ENCODE peak calls at places on chromosomes 6 and 20, in five cellular contexts. I, N, L, P and G are unnamed samples.

GRCh38 chr6:15322781-15323536 is 77.1 kb downstream of the JARID2 start:
- ATAC-seq in I (peak), N (no peak), L (peak), P (no peak), G (peak)

GRCh38 chr6:36443498-36443844 is 671 bp downstream of the KCTD20 start:
- ATAC-seq in I (no peak), N (peak), L (peak), P (no peak), G (no peak)

GRCh38 chr20:20710847-20711315 is 1.6 kb downstream of the RALGAPA2 start:
- ATAC-seq in I (peak), N (peak), L (peak), P (no peak), G (peak)

GRCh38 chr20:49290608-49291191 is 12.8 kb upstream of the ZNFX1 start:
- ATAC-seq in I (no peak), N (peak), L (no peak), P (no peak), G (peak)

GRCh38 chr20:45036044-45036755 is 64.7 kb downstream of the KCNS1 start:
- ATAC-seq in I (peak), N (no peak), L (no peak), P (no peak), G (peak)

GRCh38 chr6:21123485-21124436 is 469.8 kb upstream of the SOX4 start:
- ATAC-seq in I (no peak), N (no peak), L (no peak), P (no peak), G (no peak)

GRCh38 chr6:159935633-159936032 is 33.2 kb upstream of the IGF2R start:
- ATAC-seq in I (no peak), N (no peak), L (no peak), P (no peak), G (peak)

GRCh38 chr6:158049055-158050028 is 67.7 kb downstream of the SYNJ2 start:
- ATAC-seq in I (no peak), N (no peak), L (no peak), P (no peak), G (peak)

GRCh38 chr20:2984028-2984501 is 59.4 kb upstream of the GNRH2 start:
- ATAC-seq in I (peak), N (peak), L (no peak), P (peak), G (no peak)

GRCh38 chr6:35419961-35420360 is 32.2 kb upstream of the FANCE start:
- ATAC-seq in I (no peak), N (no peak), L (no peak), P (no peak), G (no peak)

GRCh38 chr20:52676282-52676995 is 295.7 kb upstream of the TSHZ2 start:
- ATAC-seq in I (no peak), N (no peak), L (no peak), P (no peak), G (no peak)

GRCh38 chr20:38286586-38287502 is 17.1 kb upstream of the BPI start:
- ATAC-seq in I (no peak), N (no peak), L (no peak), P (no peak), G (peak)

GRCh38 chr6:16136086-16136485 is 7.2 kb downstream of the MYLIP start:
- ATAC-seq in I (peak), N (peak), L (no peak), P (no peak), G (no peak)

GRCh38 chr6:39048481-39049399 is at the start of gene GLP1R:
- ATAC-seq in I (peak), N (peak), L (peak), P (peak), G (peak)

GRCh38 chr6:161257778-161258457 is 15.9 kb downstream of the AGPAT4 start:
- ATAC-seq in I (no peak), N (no peak), L (peak), P (no peak), G (peak)

GRCh38 chr6:163191704-163192537 is 222.6 kb upstream of the QKI start:
- ATAC-seq in I (no peak), N (no peak), L (no peak), P (no peak), G (no peak)

GRCh38 chr6:119129968-119130484 is 51.6 kb upstream of the FAM184A start:
- ATAC-seq in I (no peak), N (no peak), L (peak), P (no peak), G (no peak)

GRCh38 chr6:94636780-94637385 is 940.5 kb upstream of the MANEA start:
- ATAC-seq in I (no peak), N (no peak), L (no peak), P (no peak), G (no peak)

GRCh38 chr6:19804362-19805145 is 32.6 kb upstream of the ID4 start:
- ATAC-seq in I (peak), N (peak), L (peak), P (peak), G (peak)

GRCh38 chr20:44715495-44716308 is 533 bp downstream of the CCN5 start:
- ATAC-seq in I (no peak), N (no peak), L (no peak), P (no peak), G (no peak)

GRCh38 chr6:10963113-10963512 is 76.3 kb downstream of the SYCP2L start:
- ATAC-seq in I (no peak), N (no peak), L (no peak), P (no peak), G (no peak)

GRCh38 chr6:11007715-11008608 is 36.1 kb downstream of the ELOVL2 start:
- ATAC-seq in I (no peak), N (no peak), L (peak), P (no peak), G (peak)

GRCh38 chr20:44079968-44080560 is 106.9 kb downstream of the JPH2 start:
- ATAC-seq in I (no peak), N (peak), L (peak), P (no peak), G (no peak)

GRCh38 chr6:38213275-38213674 is 393.7 kb downstream of the ZFAND3 start:
- ATAC-seq in I (no peak), N (no peak), L (no peak), P (no peak), G (no peak)

GRCh38 chr6:34301408-34301807 is 52.6 kb upstream of the SMIM29 start:
- ATAC-seq in I (no peak), N (no peak), L (peak), P (no peak), G (peak)

GRCh38 chr20:61976275-61976649 is 89.4 kb downstream of the TAF4 start:
- ATAC-seq in I (no peak), N (no peak), L (no peak), P (no peak), G (peak)

GRCh38 chr6:167963589-167964057 is 33.8 kb upstream of the KIF25 start:
- ATAC-seq in I (no peak), N (no peak), L (no peak), P (no peak), G (no peak)

GRCh38 chr6:75444899-75445298 is 48.7 kb downstream of the FILIP1 start:
- ATAC-seq in I (no peak), N (no peak), L (no peak), P (no peak), G (no peak)

GRCh38 chr6:24775520-24776058 is 852 bp downstream of the GMNN start:
- ATAC-seq in I (peak), N (peak), L (peak), P (no peak), G (no peak)

GRCh38 chr6:107493158-107494057 is 3.5 kb downstream of the SOBP start:
- ATAC-seq in I (no peak), N (no peak), L (no peak), P (no peak), G (no peak)

GRCh38 chr20:23450877-23451276 is 1.8 kb downstream of the CST11 start:
- ATAC-seq in I (no peak), N (no peak), L (no peak), P (no peak), G (no peak)

GRCh38 chr20:60327971-60328660 is 369.9 kb downstream of the CDH26 start:
- ATAC-seq in I (no peak), N (no peak), L (no peak), P (no peak), G (no peak)

GRCh38 chr20:4951299-4951698 is 50.0 kb downstream of the SLC23A2 start:
- ATAC-seq in I (no peak), N (no peak), L (peak), P (no peak), G (peak)

GRCh38 chr6:99064769-99065168 is 117.0 kb upstream of the FBXL4 start:
- ATAC-seq in I (no peak), N (no peak), L (no peak), P (no peak), G (no peak)

GRCh38 chr6:129692467-129692866 is 17.5 kb downstream of the ARHGAP18 start:
- ATAC-seq in I (no peak), N (no peak), L (no peak), P (no peak), G (no peak)

GRCh38 chr6:68777956-68778355 is 142.9 kb downstream of the ADGRB3 start:
- ATAC-seq in I (no peak), N (no peak), L (no peak), P (no peak), G (no peak)

GRCh38 chr6:34143196-34143883 is 2.5 kb downstream of the GRM4 start:
- ATAC-seq in I (no peak), N (no peak), L (no peak), P (no peak), G (no peak)